ENCODE peak calls at places on chromosome 21, in seven cellular contexts. Y is dorsolateral prefrontal cortex, A is psoas muscle, G is HCT116, C is brain microvascular endothelial cell, H is AG04450, M is heart left ventricle. W is an unnamed sample.

GRCh38 chr21:18493420-18493819 is 89.8 kb upstream of the TMPRSS15 start:
- DNase-seq in Y (no peak), H (no peak), A (no peak), M (no peak), C (peak), G (no peak), W (no peak)

GRCh38 chr21:17658931-17659330 is 46.2 kb upstream of the BTG3 start:
- DNase-seq in G (no peak), A (no peak), Y (no peak), M (no peak), C (no peak), H (no peak), W (no peak)

GRCh38 chr21:16071082-16071481 is 341.3 kb downstream of the USP25 start:
- DNase-seq in M (no peak), Y (peak), H (no peak), C (no peak), A (peak), G (no peak), W (no peak)

GRCh38 chr21:16530656-16531055 is 800.9 kb downstream of the USP25 start:
- DNase-seq in A (no peak), C (peak), M (no peak), G (no peak), H (no peak), Y (no peak), W (no peak)

GRCh38 chr21:44670642-44671432 is 4.1 kb upstream of the KRTAP12-2 start:
- DNase-seq in H (no peak), M (no peak), C (no peak), G (no peak), Y (no peak), A (no peak), W (no peak)

GRCh38 chr21:39776589-39776988 is 31.6 kb downstream of the IGSF5 start:
- DNase-seq in M (no peak), A (no peak), C (no peak), Y (no peak), G (no peak), H (no peak), W (no peak)

GRCh38 chr21:45593162-45594022 is 50.1 kb upstream of the PCBP3 start:
- DNase-seq in H (no peak), Y (no peak), G (no peak), C (no peak), M (no peak), A (no peak), W (no peak)

GRCh38 chr21:18549214-18549905 is 145.8 kb upstream of the TMPRSS15 start:
- DNase-seq in C (peak), M (no peak), H (no peak), Y (no peak), G (no peak), A (no peak), W (no peak)

GRCh38 chr21:27725916-27726315 is 759.0 kb upstream of the ADAMTS5 start:
- DNase-seq in H (no peak), A (no peak), Y (no peak), G (no peak), M (no peak), C (peak), W (no peak)

GRCh38 chr21:38993561-38993960 is 187.8 kb downstream of the ETS2 start:
- DNase-seq in M (peak), H (peak), C (peak), G (peak), Y (no peak), A (peak), W (no peak)

GRCh38 chr21:26850116-26850643 is 5.0 kb upstream of the ADAMTS1 start:
- DNase-seq in A (no peak), Y (no peak), G (peak), C (no peak), M (no peak), H (no peak), W (peak)

GRCh38 chr21:27586986-27587385 is 620.1 kb upstream of the ADAMTS5 start:
- DNase-seq in C (no peak), G (no peak), A (no peak), Y (no peak), M (no peak), H (no peak), W (no peak)

GRCh38 chr21:17402885-17403477 is 109.9 kb upstream of the CXADR start:
- DNase-seq in G (no peak), H (no peak), C (peak), Y (no peak), A (no peak), M (no peak), W (no peak)

GRCh38 chr21:39630191-39630591 is 17.5 kb downstream of the B3GALT5 start:
- DNase-seq in C (peak), H (no peak), A (no peak), M (no peak), G (peak), Y (no peak), W (no peak)

GRCh38 chr21:46118871-46119564 is 21.1 kb downstream of the COL6A2 start:
- DNase-seq in H (no peak), C (no peak), Y (peak), G (no peak), A (peak), M (peak), W (no peak)

GRCh38 chr21:27572681-27573080 is 605.8 kb upstream of the ADAMTS5 start:
- DNase-seq in A (no peak), Y (no peak), H (peak), G (no peak), C (peak), M (no peak), W (no peak)

GRCh38 chr21:46608672-46609111 is 3.8 kb upstream of the S100B start:
- DNase-seq in Y (no peak), A (no peak), H (no peak), M (no peak), C (no peak), G (no peak), W (peak)

GRCh38 chr21:32868631-32869454 is 97.3 kb upstream of the PAXBP1 start:
- DNase-seq in M (no peak), Y (no peak), G (no peak), H (no peak), C (no peak), A (no peak), W (no peak)

GRCh38 chr21:45724345-45724961 is 80.9 kb downstream of the PCBP3 start:
- DNase-seq in G (no peak), M (peak), C (no peak), H (no peak), A (no peak), Y (peak), W (no peak)

GRCh38 chr21:46355161-46356004 is 31.4 kb downstream of the PCNT start:
- DNase-seq in Y (no peak), A (no peak), C (no peak), H (no peak), M (no peak), G (no peak), W (no peak)

GRCh38 chr21:45330075-45330781 is 42.5 kb upstream of the POFUT2 start:
- DNase-seq in H (peak), G (no peak), C (peak), A (peak), M (peak), Y (no peak), W (no peak)

GRCh38 chr21:45502600-45502999 is 39.6 kb downstream of the SLC19A1 start:
- DNase-seq in H (no peak), M (peak), A (no peak), G (no peak), C (no peak), Y (no peak), W (peak)

GRCh38 chr21:45228656-45229240 is 58.9 kb downstream of the POFUT2 start:
- DNase-seq in G (no peak), H (no peak), A (no peak), Y (no peak), M (no peak), C (no peak), W (no peak)

GRCh38 chr21:14716761-14717396 is 170.8 kb upstream of the SAMSN1 start:
- DNase-seq in C (no peak), A (no peak), M (no peak), G (no peak), Y (no peak), H (no peak), W (no peak)
- TF ChIP-seq CTCF in C (no peak), A (no peak), M (no peak), G (no peak), Y (no peak), H (no peak), W (no peak)

DNA sequence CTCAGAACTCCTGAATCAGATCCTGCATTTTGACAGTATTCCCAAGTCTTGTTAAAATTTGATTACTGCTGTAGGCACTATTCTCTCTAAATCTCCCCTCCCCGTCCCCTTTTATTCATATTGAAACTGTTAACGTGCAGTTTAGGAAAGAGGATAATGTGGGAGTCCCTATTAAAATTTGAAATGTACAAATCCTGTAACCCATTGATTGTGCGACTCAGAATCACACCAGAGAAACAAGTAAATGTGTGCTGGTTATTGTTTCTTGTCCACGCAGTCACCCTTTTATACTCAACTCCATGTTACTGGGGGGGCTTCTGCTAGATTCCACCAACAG is 584 bp upstream of the LTN1 start:
- DNase-seq in H (no peak), M (no peak), C (no peak), Y (no peak), A (no peak), G (no peak), W (no peak)
- H3K4me3 ChIP-seq in H (peak), M (no peak), C (peak), Y (peak), A (peak), G (peak), W (peak)

GRCh38 chr21:31509108-31510017 is 150.1 kb upstream of the SOD1 start:
- DNase-seq in C (peak), M (no peak), A (no peak), G (peak), Y (peak), H (no peak), W (peak)
- TF ChIP-seq CTCF in C (peak), M (no peak), A (no peak), G (peak), Y (no peak), H (no peak), W (peak)

DNA sequence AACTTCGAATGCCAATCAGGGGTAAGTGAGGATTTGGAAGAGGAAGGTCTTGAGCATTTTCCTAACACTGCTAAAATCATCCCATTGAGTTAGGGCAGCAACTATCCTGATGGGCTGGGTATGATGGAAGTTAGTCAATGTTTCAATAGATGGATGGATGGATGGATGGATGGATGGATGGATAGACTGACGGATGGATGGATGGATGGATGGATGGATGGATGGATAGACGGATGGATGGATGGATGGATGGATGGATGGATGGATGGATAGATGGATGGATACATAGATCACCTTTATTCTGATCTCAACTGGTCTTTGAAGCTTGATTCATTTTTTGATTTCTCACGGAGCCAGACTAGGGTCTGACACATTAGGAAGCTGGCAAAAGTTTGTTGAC is 2.3 kb upstream of the CLDN14 start:
- DNase-seq in G (no peak), A (no peak), M (no peak), Y (no peak), C (no peak), H (no peak), W (no peak)
- H3K4me3 ChIP-seq in G (no peak), A (no peak), M (no peak), Y (no peak), C (no peak), H (no peak), W (no peak)

GRCh38 chr21:25537174-25537573 is 70.1 kb downstream of the MRPL39 start:
- DNase-seq in G (no peak), M (no peak), A (no peak), Y (no peak), C (no peak), H (no peak), W (no peak)
- TF ChIP-seq CTCF in G (no peak), M (no peak), A (no peak), Y (no peak), C (no peak), H (no peak), W (no peak)

DNA sequence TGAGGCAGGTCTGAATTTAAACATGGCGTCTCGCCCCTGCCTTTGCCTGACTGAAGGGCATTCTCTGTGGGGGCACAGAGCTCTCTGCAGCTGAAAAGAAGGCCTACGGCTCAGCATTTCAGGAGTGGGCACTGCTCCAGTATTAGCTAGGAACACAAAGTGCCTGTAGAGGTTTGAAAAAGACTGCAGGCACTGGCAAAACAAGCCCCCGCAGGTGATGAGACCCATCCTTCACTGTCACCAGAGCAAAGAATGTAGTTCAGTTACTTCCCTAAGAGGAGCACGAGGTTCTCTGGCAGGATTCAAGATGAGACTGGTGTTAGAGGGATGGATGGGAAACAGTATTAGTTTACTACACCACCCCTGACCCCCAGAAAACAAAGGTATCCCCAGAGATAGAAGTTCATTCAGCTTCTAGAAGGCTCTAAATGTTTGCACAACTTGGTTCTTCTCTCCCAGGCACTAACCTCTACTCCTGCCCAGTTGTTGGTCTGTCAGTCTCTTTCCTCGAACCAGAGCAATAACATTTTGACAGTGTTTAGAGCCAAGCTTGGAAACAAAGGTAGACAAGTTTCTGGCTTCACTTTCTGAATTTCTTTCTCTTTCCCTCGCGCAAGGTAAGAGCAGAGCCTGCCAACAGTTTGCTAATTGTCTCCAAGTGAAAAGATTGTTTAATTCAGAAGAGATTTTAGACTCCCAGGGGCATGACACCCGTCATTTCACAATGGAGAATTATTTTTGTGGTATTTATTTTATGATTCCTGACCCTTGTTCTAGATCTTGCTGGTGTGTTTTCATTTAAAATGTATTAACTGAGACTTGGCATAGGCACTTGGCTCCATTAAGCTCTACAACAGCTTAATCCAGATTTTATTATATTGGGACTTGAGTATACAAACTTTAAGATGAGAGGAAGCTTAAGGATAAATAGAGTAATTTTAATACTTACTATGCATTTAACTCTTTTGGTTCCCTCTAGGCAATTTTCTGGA is 101.7 kb upstream of the KCNE2 start:
- DNase-seq in Y (no peak), G (no peak), C (no peak), H (no peak), A (no peak), M (no peak), W (no peak)
- H3K4me3 ChIP-seq in Y (no peak), G (no peak), C (no peak), H (no peak), A (no peak), M (no peak), W (no peak)

GRCh38 chr21:37574751-37575150 is 208.2 kb downstream of the DYRK1A start:
- DNase-seq in M (no peak), C (no peak), H (no peak), A (no peak), G (no peak), Y (no peak), W (no peak)
- TF ChIP-seq CTCF in M (no peak), C (no peak), H (no peak), A (no peak), G (no peak), Y (no peak), W (no peak)

GRCh38 chr21:41678016-41678935 is 88.6 kb downstream of the RIPK4 start:
- DNase-seq in H (no peak), C (no peak), A (no peak), Y (no peak), G (peak), M (no peak), W (no peak)
- H3K4me3 ChIP-seq in H (no peak), C (no peak), A (no peak), Y (no peak), G (peak), M (no peak), W (no peak)

GRCh38 chr21:42684109-42684916 is 30.9 kb downstream of the PDE9A start:
- DNase-seq in G (no peak), Y (no peak), M (no peak), C (no peak), A (no peak), H (no peak), W (no peak)
- TF ChIP-seq CTCF in G (no peak), Y (no peak), M (no peak), C (no peak), A (no peak), H (no peak), W (no peak)